ENCODE peak calls at places on chromosomes 7 and 10, in six cellular contexts. One of them, this sample, is unnamed.

GRCh38 chr7:112802406-112802805 is 12.2 kb upstream of the TMEM168 start:
- DNase-seq in MM.1S: no peak
- DNase-seq in SK-N-SH: no peak
- DNase-seq in HCT116: no peak
- DNase-seq in neural progenitor cell: no peak
- DNase-seq in PC-3: no peak
- DNase-seq in this sample: no peak

GRCh38 chr10:25797888-25798429 is 136.1 kb upstream of the MYO3A start:
- DNase-seq in SK-N-SH: no peak
- DNase-seq in HCT116: no peak
- DNase-seq in neural progenitor cell: no peak
- DNase-seq in PC-3: no peak
- DNase-seq in MM.1S: no peak
- DNase-seq in this sample: no peak

GRCh38 chr10:92490387-92490786 is 83.5 kb downstream of the IDE start:
- DNase-seq in MM.1S: no peak
- DNase-seq in SK-N-SH: no peak
- DNase-seq in neural progenitor cell: no peak
- DNase-seq in PC-3: peak; percentile 33
- DNase-seq in HCT116: no peak
- DNase-seq in this sample: peak; percentile 4

GRCh38 chr10:35453855-35454532 is 117.7 kb downstream of the CCNY start:
- DNase-seq in neural progenitor cell: no peak
- DNase-seq in HCT116: no peak
- DNase-seq in SK-N-SH: no peak
- DNase-seq in PC-3: peak; percentile 89
- DNase-seq in MM.1S: no peak
- DNase-seq in this sample: peak; percentile 88

GRCh38 chr7:84510501-84510900 is 315.9 kb upstream of the SEMA3A start:
- DNase-seq in MM.1S: no peak
- DNase-seq in HCT116: no peak
- DNase-seq in SK-N-SH: no peak
- DNase-seq in PC-3: no peak
- DNase-seq in neural progenitor cell: no peak
- DNase-seq in this sample: peak; percentile 60

GRCh38 chr7:111198255-111198654 is 107.3 kb downstream of the LRRN3 start:
- DNase-seq in HCT116: peak; percentile 97
- DNase-seq in MM.1S: no peak
- DNase-seq in PC-3: peak; percentile 96
- DNase-seq in SK-N-SH: no peak
- DNase-seq in neural progenitor cell: no peak
- DNase-seq in this sample: peak; percentile 99

GRCh38 chr10:1070939-1071338 is 14.8 kb downstream of the WDR37 start:
- DNase-seq in SK-N-SH: no peak
- DNase-seq in PC-3: no peak
- DNase-seq in HCT116: no peak
- DNase-seq in MM.1S: no peak
- DNase-seq in neural progenitor cell: no peak
- DNase-seq in this sample: peak; percentile 36

GRCh38 chr10:35448687-35449662 is 112.7 kb downstream of the CCNY start:
- DNase-seq in neural progenitor cell: no peak
- DNase-seq in SK-N-SH: no peak
- DNase-seq in PC-3: no peak
- DNase-seq in HCT116: no peak
- DNase-seq in MM.1S: no peak
- DNase-seq in this sample: no peak

GRCh38 chr7:7959979-7960670 is 8.5 kb upstream of the GLCCI1 start:
- DNase-seq in MM.1S: peak; percentile 79
- DNase-seq in SK-N-SH: no peak
- DNase-seq in neural progenitor cell: no peak
- DNase-seq in PC-3: no peak
- DNase-seq in HCT116: no peak
- DNase-seq in this sample: no peak

GRCh38 chr10:132590752-132591121 is 53.1 kb downstream of the INPP5A start:
- DNase-seq in MM.1S: no peak
- DNase-seq in HCT116: no peak
- DNase-seq in neural progenitor cell: no peak
- DNase-seq in SK-N-SH: no peak
- DNase-seq in PC-3: no peak
- DNase-seq in this sample: no peak

GRCh38 chr7:8149222-8149621 is 112.7 kb downstream of the ICA1 start:
- DNase-seq in neural progenitor cell: no peak
- DNase-seq in SK-N-SH: no peak
- DNase-seq in PC-3: no peak
- DNase-seq in MM.1S: no peak
- DNase-seq in HCT116: no peak
- DNase-seq in this sample: no peak

GRCh38 chr10:23281044-23281433 is 63.6 kb downstream of the C10orf67 start:
- DNase-seq in MM.1S: no peak
- DNase-seq in neural progenitor cell: no peak
- DNase-seq in SK-N-SH: no peak
- DNase-seq in HCT116: no peak
- DNase-seq in PC-3: no peak
- DNase-seq in this sample: no peak

GRCh38 chr10:31467791-31468535 is 148.9 kb downstream of the ZEB1 start:
- DNase-seq in SK-N-SH: no peak
- DNase-seq in MM.1S: peak; percentile 41
- DNase-seq in PC-3: peak; percentile 65
- DNase-seq in neural progenitor cell: peak; percentile 4
- DNase-seq in HCT116: peak; percentile 57
- DNase-seq in this sample: peak; percentile 37

GRCh38 chr7:49937608-49938007 is 155.4 kb downstream of the ZPBP start:
- DNase-seq in neural progenitor cell: no peak
- DNase-seq in HCT116: no peak
- DNase-seq in PC-3: no peak
- DNase-seq in MM.1S: no peak
- DNase-seq in SK-N-SH: no peak
- DNase-seq in this sample: no peak

GRCh38 chr7:127504715-127505114 is 80.7 kb downstream of the GCC1 start:
- DNase-seq in neural progenitor cell: peak; percentile 57
- DNase-seq in SK-N-SH: peak; percentile 42
- DNase-seq in MM.1S: peak; percentile 29
- DNase-seq in PC-3: peak; percentile 20
- DNase-seq in HCT116: no peak
- DNase-seq in this sample: peak; percentile 34

GRCh38 chr7:22675436-22675835 is 51.6 kb upstream of the IL6 start:
- DNase-seq in PC-3: peak; percentile 70
- DNase-seq in SK-N-SH: no peak
- DNase-seq in HCT116: no peak
- DNase-seq in neural progenitor cell: no peak
- DNase-seq in MM.1S: no peak
- DNase-seq in this sample: no peak

GRCh38 chr10:72037266-72037665 is 51.1 kb downstream of the SPOCK2 start:
- DNase-seq in PC-3: no peak
- DNase-seq in HCT116: no peak
- DNase-seq in MM.1S: no peak
- DNase-seq in neural progenitor cell: peak; percentile 50
- DNase-seq in SK-N-SH: no peak
- DNase-seq in this sample: no peak

GRCh38 chr10:17257466-17258321 is 29.7 kb downstream of the VIM start:
- DNase-seq in neural progenitor cell: peak; percentile 81
- DNase-seq in SK-N-SH: peak; percentile 55
- DNase-seq in PC-3: peak; percentile 63
- DNase-seq in MM.1S: peak; percentile 63
- DNase-seq in HCT116: peak; percentile 60
- DNase-seq in this sample: peak; percentile 87

GRCh38 chr10:37754538-37755323 is 102.7 kb downstream of the ZNF248 start:
- DNase-seq in PC-3: peak; percentile 97
- DNase-seq in SK-N-SH: peak; percentile 32
- DNase-seq in MM.1S: peak; percentile 54
- DNase-seq in neural progenitor cell: peak; percentile 45
- DNase-seq in HCT116: peak; percentile 7
- DNase-seq in this sample: peak; percentile 59

GRCh38 chr10:131131726-131132561 is 179.6 kb downstream of the TCERG1L start:
- DNase-seq in MM.1S: no peak
- DNase-seq in SK-N-SH: no peak
- DNase-seq in PC-3: no peak
- DNase-seq in HCT116: no peak
- DNase-seq in neural progenitor cell: no peak
- DNase-seq in this sample: no peak

GRCh38 chr10:70212879-70213278 is 20.4 kb downstream of the PPA1 start:
- DNase-seq in PC-3: no peak
- DNase-seq in MM.1S: no peak
- DNase-seq in neural progenitor cell: no peak
- DNase-seq in HCT116: no peak
- DNase-seq in SK-N-SH: no peak
- DNase-seq in this sample: peak; percentile 46

DNA sequence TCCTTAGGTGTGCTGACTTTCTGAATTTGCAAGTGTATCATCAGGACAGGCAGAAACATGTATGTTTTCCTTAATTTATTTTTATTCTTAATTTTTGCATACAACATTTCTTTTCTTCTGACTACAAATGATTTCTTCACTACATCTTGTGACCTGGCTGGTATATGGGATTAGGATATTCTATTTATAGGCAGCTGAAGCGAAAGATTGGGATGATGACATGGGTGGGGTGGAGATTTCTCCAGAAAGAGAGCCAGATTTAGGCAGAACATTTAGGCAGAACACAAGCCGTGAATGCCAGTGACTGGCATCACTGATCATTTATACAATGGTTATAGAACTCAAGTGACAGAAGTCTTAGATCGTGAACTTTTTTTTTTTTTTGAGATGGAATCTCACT is 256.7 kb downstream of the KLF6 start:
- DNase-seq in MM.1S: no peak
- DNase-seq in SK-N-SH: no peak
- DNase-seq in HCT116: no peak
- DNase-seq in PC-3: no peak
- DNase-seq in neural progenitor cell: no peak
- DNase-seq in this sample: peak; percentile 64
- H2AFZ ChIP-seq in MM.1S: no peak overlapping the region
- H2AFZ ChIP-seq in SK-N-SH: no peak overlapping the region
- H2AFZ ChIP-seq in HCT116: no peak overlapping the region
- H2AFZ ChIP-seq in PC-3: no peak overlapping the region
- H2AFZ ChIP-seq in neural progenitor cell: no peak overlapping the region
- H2AFZ ChIP-seq in this sample: no peak overlapping the region

DNA sequence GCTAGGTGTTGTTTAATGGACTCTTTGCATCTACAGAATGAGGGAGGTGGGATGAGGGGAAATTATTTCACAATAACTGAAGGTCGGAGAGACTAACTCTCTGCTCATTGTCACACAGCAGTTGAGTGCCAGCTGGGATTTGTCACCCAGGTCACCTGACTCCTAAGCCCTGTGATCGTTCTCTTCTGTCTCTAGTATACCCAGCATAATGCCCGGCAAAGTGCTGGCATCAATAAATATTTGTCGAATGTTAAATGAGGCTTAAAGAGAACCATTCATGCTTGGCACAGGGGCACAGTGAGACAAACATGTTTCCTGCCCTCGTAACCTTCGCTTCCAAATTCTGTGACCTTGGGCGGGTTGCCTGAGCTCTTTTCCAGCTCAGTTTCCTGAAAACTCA is 70.8 kb downstream of the TCF7L2 start:
- DNase-seq in MM.1S: no peak
- DNase-seq in SK-N-SH: no peak
- DNase-seq in PC-3: no peak
- DNase-seq in HCT116: no peak
- DNase-seq in neural progenitor cell: no peak
- DNase-seq in this sample: peak; percentile 33
- TF ChIP-seq EZH2phosphoT487 in MM.1S: no peak
- TF ChIP-seq EZH2phosphoT487 in SK-N-SH: no peak
- TF ChIP-seq EZH2phosphoT487 in PC-3: no peak
- TF ChIP-seq EZH2phosphoT487 in HCT116: no peak
- TF ChIP-seq EZH2phosphoT487 in neural progenitor cell: no peak
- TF ChIP-seq EZH2phosphoT487 in this sample: no peak

GRCh38 chr7:55084307-55084706 is 65.5 kb downstream of the EGFR start:
- DNase-seq in PC-3: no peak
- DNase-seq in neural progenitor cell: no peak
- DNase-seq in MM.1S: no peak
- DNase-seq in SK-N-SH: no peak
- DNase-seq in HCT116: no peak
- DNase-seq in this sample: no peak

GRCh38 chr7:55087521-55087961 is 68.7 kb downstream of the EGFR start:
- DNase-seq in SK-N-SH: no peak
- DNase-seq in MM.1S: no peak
- DNase-seq in HCT116: no peak
- DNase-seq in neural progenitor cell: no peak
- DNase-seq in PC-3: no peak
- DNase-seq in this sample: no peak

GRCh38 chr7:55086413-55087201 is 67.8 kb downstream of the EGFR start:
- DNase-seq in neural progenitor cell: no peak
- DNase-seq in MM.1S: no peak
- DNase-seq in SK-N-SH: peak; percentile 57
- DNase-seq in PC-3: peak; percentile 78
- DNase-seq in HCT116: peak; percentile 64
- DNase-seq in this sample: peak; percentile 90

GRCh38 chr7:55083206-55083605 is 64.4 kb downstream of the EGFR start:
- DNase-seq in neural progenitor cell: no peak
- DNase-seq in PC-3: no peak
- DNase-seq in SK-N-SH: no peak
- DNase-seq in HCT116: no peak
- DNase-seq in MM.1S: no peak
- DNase-seq in this sample: peak; percentile 55

GRCh38 chr7:55085511-55086412 is 66.9 kb downstream of the EGFR start:
- DNase-seq in neural progenitor cell: no peak
- DNase-seq in HCT116: no peak
- DNase-seq in PC-3: no peak
- DNase-seq in SK-N-SH: no peak
- DNase-seq in MM.1S: no peak
- DNase-seq in this sample: no peak
- H3K9ac ChIP-seq in neural progenitor cell: no peak overlapping the region
- H3K9ac ChIP-seq in HCT116: peak overlapping the region; percentile 54
- H3K9ac ChIP-seq in PC-3: peak overlapping the region; percentile 85
- H3K9ac ChIP-seq in SK-N-SH: peak overlapping the region; percentile 77
- H3K9ac ChIP-seq in MM.1S: no peak overlapping the region
- H3K9ac ChIP-seq in this sample: peak overlapping the region; percentile 83

GRCh38 chr10:86599729-86600128 is 54.6 kb upstream of the OPN4 start:
- DNase-seq in MM.1S: peak; percentile 30
- DNase-seq in HCT116: no peak
- DNase-seq in PC-3: no peak
- DNase-seq in SK-N-SH: no peak
- DNase-seq in neural progenitor cell: peak; percentile 28
- DNase-seq in this sample: no peak

GRCh38 chr10:86601956-86602592 is 52.3 kb upstream of the OPN4 start:
- DNase-seq in MM.1S: no peak
- DNase-seq in SK-N-SH: no peak
- DNase-seq in PC-3: no peak
- DNase-seq in neural progenitor cell: no peak
- DNase-seq in HCT116: no peak
- DNase-seq in this sample: no peak

GRCh38 chr10:86599041-86599440 is 55.3 kb upstream of the OPN4 start:
- DNase-seq in MM.1S: no peak
- DNase-seq in HCT116: no peak
- DNase-seq in neural progenitor cell: no peak
- DNase-seq in SK-N-SH: no peak
- DNase-seq in PC-3: no peak
- DNase-seq in this sample: no peak

GRCh38 chr10:86598151-86598550 is 56.2 kb upstream of the OPN4 start:
- DNase-seq in HCT116: no peak
- DNase-seq in PC-3: no peak
- DNase-seq in MM.1S: no peak
- DNase-seq in SK-N-SH: no peak
- DNase-seq in neural progenitor cell: no peak
- DNase-seq in this sample: peak; percentile 49

DNA sequence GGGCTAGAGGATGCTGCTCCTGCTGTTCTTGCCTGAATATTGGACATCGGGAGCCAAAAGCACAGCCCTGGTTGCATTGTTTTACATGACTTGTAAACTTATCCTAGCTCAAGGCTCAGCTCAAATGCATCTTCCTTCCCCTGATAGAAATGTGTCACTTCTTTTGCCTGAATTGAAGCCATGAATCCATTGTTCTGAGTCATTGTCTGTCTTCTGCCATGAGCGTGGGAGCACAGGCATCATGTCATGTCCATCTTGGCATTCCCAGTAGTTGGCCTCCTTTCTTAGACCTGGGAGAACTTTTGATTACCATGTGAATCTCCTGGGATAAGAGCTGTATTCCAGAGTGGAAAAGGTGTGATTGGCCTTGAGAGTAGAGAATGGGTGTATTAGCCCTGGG is 54.1 kb upstream of the OPN4 start:
- DNase-seq in neural progenitor cell: no peak
- DNase-seq in HCT116: no peak
- DNase-seq in MM.1S: no peak
- DNase-seq in PC-3: no peak
- DNase-seq in SK-N-SH: no peak
- DNase-seq in this sample: peak; percentile 75
- H2AFZ ChIP-seq in neural progenitor cell: peak overlapping the region; percentile 75
- H2AFZ ChIP-seq in HCT116: no peak overlapping the region
- H2AFZ ChIP-seq in MM.1S: no peak overlapping the region
- H2AFZ ChIP-seq in PC-3: no peak overlapping the region
- H2AFZ ChIP-seq in SK-N-SH: no peak overlapping the region
- H2AFZ ChIP-seq in this sample: no peak overlapping the region